ENCODE peak calls at places on chromosomes 2 and 18, in five cellular contexts. One of them, this sample, is unnamed.

GRCh38 chr2:88549616-88550292 is 77.5 kb downstream of the EIF2AK3 start:
- DNase-seq in NCI-H345: no peak
- DNase-seq in foreskin keratinocyte: peak; percentile 7
- DNase-seq in astrocyte of the cerebellum: no peak
- DNase-seq in AG20443: peak; percentile 36
- DNase-seq in this sample: no peak

GRCh38 chr18:68083776-68084175 is 567.3 kb upstream of the DSEL start:
- DNase-seq in foreskin keratinocyte: no peak
- DNase-seq in astrocyte of the cerebellum: no peak
- DNase-seq in AG20443: no peak
- DNase-seq in NCI-H345: no peak
- DNase-seq in this sample: no peak

GRCh38 chr18:55790296-55790695 is 202.3 kb upstream of the TCF4 start:
- DNase-seq in AG20443: peak; percentile 74
- DNase-seq in astrocyte of the cerebellum: peak; percentile 64
- DNase-seq in NCI-H345: no peak
- DNase-seq in foreskin keratinocyte: peak; percentile 94
- DNase-seq in this sample: peak; percentile 70

GRCh38 chr18:40984856-40985255 is 970.2 kb upstream of the PIK3C3 start:
- DNase-seq in astrocyte of the cerebellum: no peak
- DNase-seq in AG20443: no peak
- DNase-seq in NCI-H345: no peak
- DNase-seq in foreskin keratinocyte: peak; percentile 59
- DNase-seq in this sample: no peak

GRCh38 chr2:218017211-218018053 is 14.6 kb upstream of the TNS1 start:
- DNase-seq in NCI-H345: no peak
- DNase-seq in AG20443: no peak
- DNase-seq in foreskin keratinocyte: no peak
- DNase-seq in astrocyte of the cerebellum: no peak
- DNase-seq in this sample: no peak

GRCh38 chr2:69278366-69278765 is 108.7 kb downstream of the GFPT1 start:
- DNase-seq in foreskin keratinocyte: no peak
- DNase-seq in AG20443: no peak
- DNase-seq in NCI-H345: no peak
- DNase-seq in astrocyte of the cerebellum: no peak
- DNase-seq in this sample: no peak

GRCh38 chr18:73245345-73245744 is 377.6 kb upstream of the NETO1 start:
- DNase-seq in AG20443: no peak
- DNase-seq in foreskin keratinocyte: no peak
- DNase-seq in NCI-H345: no peak
- DNase-seq in astrocyte of the cerebellum: no peak
- DNase-seq in this sample: no peak

GRCh38 chr2:19785867-19786266 is 115.9 kb downstream of the TTC32 start:
- DNase-seq in foreskin keratinocyte: no peak
- DNase-seq in NCI-H345: no peak
- DNase-seq in astrocyte of the cerebellum: no peak
- DNase-seq in AG20443: no peak
- DNase-seq in this sample: no peak

GRCh38 chr2:67806816-67807215 is 256.0 kb downstream of the C1D start:
- DNase-seq in astrocyte of the cerebellum: no peak
- DNase-seq in foreskin keratinocyte: no peak
- DNase-seq in AG20443: no peak
- DNase-seq in NCI-H345: no peak
- DNase-seq in this sample: no peak

GRCh38 chr2:112010751-112011150 is 44.3 kb upstream of the TMEM87B start:
- DNase-seq in AG20443: no peak
- DNase-seq in astrocyte of the cerebellum: no peak
- DNase-seq in NCI-H345: no peak
- DNase-seq in foreskin keratinocyte: no peak
- DNase-seq in this sample: no peak

GRCh38 chr18:50819727-50820378 is at the start of gene MRO:
- DNase-seq in astrocyte of the cerebellum: peak; percentile 41
- DNase-seq in foreskin keratinocyte: peak; percentile 44
- DNase-seq in NCI-H345: peak; percentile 80
- DNase-seq in AG20443: peak; percentile 92
- DNase-seq in this sample: no peak

This sample was measured in kidney epithelial cell.